ENCODE peak calls at places on chromosomes 12 and 14, in ten cellular contexts. J is A549, C is sigmoid colon, D is uterus, O is right atrium auricular region, T is body of pancreas, F is WTC11, V is AG04450, X is GM12865, N is Calu3. M is an unnamed sample.

GRCh38 chr12:2248901-2249381 is 196.2 kb downstream of the CACNA1C start:
- DNase-seq in J (no peak), C (no peak), D (no peak), O (no peak), T (no peak), F (no peak), V (no peak), X (peak; percentile 93), N (no peak), M (peak; percentile 57)

GRCh38 chr14:21436567-21437062 is 19.3 kb downstream of the CHD8 start:
- DNase-seq in J (no peak), C (no peak), D (no peak), O (no peak), T (no peak), F (no peak), V (no peak), X (no peak), N (no peak), M (no peak)

GRCh38 chr12:3168223-3168770 is 91.1 kb downstream of the TSPAN9 start:
- DNase-seq in J (no peak), C (no peak), D (no peak), O (no peak), T (no peak), F (no peak), V (no peak), X (no peak), N (no peak), M (no peak)

GRCh38 chr12:34406996-34407300 is 384.7 kb downstream of the ALG10 start:
- DNase-seq in J (no peak), C (peak; percentile 39), D (peak; percentile 0), O (no peak), T (peak; percentile 2), F (peak; percentile 5), V (no peak), X (no peak), N (no peak), M (peak; percentile 0)

GRCh38 chr12:124759841-124760508 is 103.7 kb downstream of the SCARB1 start:
- DNase-seq in J (peak; percentile 54), C (no peak), D (no peak), O (no peak), T (peak; percentile 47), F (no peak), V (no peak), X (no peak), N (peak; percentile 57), M (no peak)

GRCh38 chr12:130632582-130633174 is 83.4 kb downstream of the RIMBP2 start:
- DNase-seq in J (no peak), C (no peak), D (no peak), O (no peak), T (no peak), F (no peak), V (no peak), X (no peak), N (no peak), M (no peak)

GRCh38 chr12:48883305-48884171 is 17.9 kb upstream of the RND1 start:
- DNase-seq in J (peak; percentile 90), C (no peak), D (no peak), O (no peak), T (peak; percentile 48), F (peak; percentile 23), V (no peak), X (no peak), N (peak; percentile 21), M (no peak)

GRCh38 chr14:59214702-59215302 is 26.3 kb downstream of the DAAM1 start:
- DNase-seq in J (no peak), C (no peak), D (no peak), O (no peak), T (no peak), F (no peak), V (no peak), X (peak; percentile 43), N (no peak), M (peak; percentile 20)

GRCh38 chr12:109743076-109743910 is 29.7 kb downstream of the FAM222A start:
- DNase-seq in J (no peak), C (peak; percentile 55), D (no peak), O (no peak), T (peak; percentile 3), F (peak; percentile 9), V (no peak), X (no peak), N (no peak), M (no peak)

GRCh38 chr14:20614038-20614840 is 23.1 kb upstream of the RNASE12 start:
- DNase-seq in J (peak; percentile 85), C (no peak), D (no peak), O (no peak), T (no peak), F (peak; percentile 52), V (no peak), X (no peak), N (peak; percentile 15), M (no peak)

GRCh38 chr12:116276433-116277216 is 868 bp downstream of the MED13L start:
- DNase-seq in J (peak; percentile 72), C (peak; percentile 84), D (peak; percentile 72), O (peak; percentile 77), T (peak; percentile 79), F (peak; percentile 61), V (no peak), X (peak; percentile 72), N (peak; percentile 76), M (peak; percentile 62)
- TF ChIP-seq CTCF in J (no peak), C (no peak), D (peak; percentile 21), O (no peak), T (no peak), F (no peak), V (peak; percentile 29), X (no peak), N (no peak), M (no peak)

GRCh38 chr12:12353807-12354206 is 3.1 kb upstream of the BORCS5 start:
- DNase-seq in J (no peak), C (no peak), D (peak; percentile 28), O (no peak), T (no peak), F (no peak), V (no peak), X (no peak), N (no peak), M (no peak)

GRCh38 chr12:12353276-12353675 is 3.2 kb upstream of the MANSC1 start:
- DNase-seq in J (no peak), C (no peak), D (no peak), O (no peak), T (no peak), F (no peak), V (no peak), X (no peak), N (no peak), M (no peak)

GRCh38 chr12:12350868-12351463 is 924 bp upstream of the MANSC1 start:
- DNase-seq in J (peak; percentile 66), C (no peak), D (no peak), O (no peak), T (no peak), F (no peak), V (no peak), X (no peak), N (peak; percentile 56), M (no peak)

DNA sequence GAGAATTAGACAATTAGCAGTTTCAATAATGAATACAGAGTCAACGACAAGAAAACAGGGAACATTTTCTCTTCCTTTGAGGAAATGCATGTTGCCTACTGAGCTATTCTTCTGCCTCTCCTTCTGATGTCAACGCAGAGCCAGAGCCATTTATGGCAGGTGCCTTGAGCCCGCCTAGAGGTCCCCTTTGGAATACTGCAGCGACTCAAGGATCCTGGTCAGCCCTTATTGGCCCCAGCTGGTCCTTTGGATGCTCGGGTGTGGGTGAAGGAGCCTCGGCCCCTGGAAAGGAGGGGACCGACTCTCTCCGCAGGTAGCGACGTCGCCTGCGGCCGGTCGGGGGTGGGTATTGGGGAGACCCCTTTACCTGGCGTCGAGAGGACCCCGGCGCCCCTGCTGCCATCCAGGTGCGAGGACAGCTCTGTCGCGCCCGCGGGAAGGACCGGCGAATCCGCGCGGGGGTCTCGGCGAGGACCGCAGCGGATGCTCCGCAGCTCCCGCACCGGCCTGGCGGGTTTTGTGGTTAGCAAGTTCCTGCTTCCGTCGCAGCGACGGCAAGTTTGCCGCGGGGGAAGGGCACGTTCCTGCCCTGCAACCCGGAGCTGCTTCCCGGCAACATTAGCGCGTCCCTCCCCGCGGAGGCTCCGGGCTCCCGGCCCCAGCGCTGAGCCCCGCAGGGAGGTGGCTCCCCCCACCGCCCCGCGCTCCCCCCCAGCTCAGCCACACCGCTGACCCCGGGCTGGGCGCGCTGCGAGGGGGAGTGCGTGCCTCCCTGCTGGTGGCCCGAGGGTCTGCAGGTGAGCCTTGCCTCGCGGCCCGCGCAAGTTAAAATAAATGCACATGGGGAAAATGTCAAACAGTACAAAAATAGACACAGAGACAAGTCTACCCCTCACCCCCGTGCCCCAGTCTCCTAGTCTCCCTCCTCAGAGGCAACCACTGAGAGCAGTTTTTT is at the start of gene MANSC1:
- DNase-seq in J (peak; percentile 58), C (peak; percentile 87), D (peak; percentile 64), O (peak; percentile 61), T (peak; percentile 84), F (peak; percentile 71), V (no peak), X (peak; percentile 42), N (peak; percentile 73), M (peak; percentile 39)
- TF ChIP-seq CTCF in J (no peak), C (peak; percentile 25), D (no peak), O (peak; percentile 53), T (peak; percentile 58), F (peak; percentile 25), V (peak; percentile 35), X (peak; percentile 38), N (peak; percentile 21), M (no peak)

DNA sequence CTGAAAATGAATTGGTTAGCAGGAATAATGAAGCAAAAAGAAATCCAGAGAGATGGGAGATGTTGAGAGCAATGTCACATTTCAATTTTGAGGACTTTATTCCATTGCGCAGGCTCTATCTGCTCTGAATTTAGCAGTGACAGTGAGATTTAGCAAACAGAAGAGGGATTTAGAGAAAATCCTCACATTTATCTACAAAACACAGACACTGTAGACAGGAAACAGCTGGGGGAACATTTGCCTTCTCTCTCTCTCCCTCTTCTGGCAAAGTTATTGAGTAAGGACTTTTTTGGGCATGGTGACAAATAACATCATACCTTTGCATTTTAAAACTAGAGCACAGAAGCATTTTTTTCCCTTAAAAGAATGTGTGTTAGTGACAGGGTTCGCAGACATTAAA is at the start of gene IGF1:
- DNase-seq in J (no peak), C (no peak), D (no peak), O (no peak), T (no peak), F (no peak), V (no peak), X (no peak), N (no peak), M (no peak)
- TF ChIP-seq CTCF in J (no peak), C (no peak), D (peak; percentile 11), O (peak; percentile 41), T (no peak), F (no peak), V (peak; percentile 36), X (no peak), N (no peak), M (peak; percentile 22)

DNA sequence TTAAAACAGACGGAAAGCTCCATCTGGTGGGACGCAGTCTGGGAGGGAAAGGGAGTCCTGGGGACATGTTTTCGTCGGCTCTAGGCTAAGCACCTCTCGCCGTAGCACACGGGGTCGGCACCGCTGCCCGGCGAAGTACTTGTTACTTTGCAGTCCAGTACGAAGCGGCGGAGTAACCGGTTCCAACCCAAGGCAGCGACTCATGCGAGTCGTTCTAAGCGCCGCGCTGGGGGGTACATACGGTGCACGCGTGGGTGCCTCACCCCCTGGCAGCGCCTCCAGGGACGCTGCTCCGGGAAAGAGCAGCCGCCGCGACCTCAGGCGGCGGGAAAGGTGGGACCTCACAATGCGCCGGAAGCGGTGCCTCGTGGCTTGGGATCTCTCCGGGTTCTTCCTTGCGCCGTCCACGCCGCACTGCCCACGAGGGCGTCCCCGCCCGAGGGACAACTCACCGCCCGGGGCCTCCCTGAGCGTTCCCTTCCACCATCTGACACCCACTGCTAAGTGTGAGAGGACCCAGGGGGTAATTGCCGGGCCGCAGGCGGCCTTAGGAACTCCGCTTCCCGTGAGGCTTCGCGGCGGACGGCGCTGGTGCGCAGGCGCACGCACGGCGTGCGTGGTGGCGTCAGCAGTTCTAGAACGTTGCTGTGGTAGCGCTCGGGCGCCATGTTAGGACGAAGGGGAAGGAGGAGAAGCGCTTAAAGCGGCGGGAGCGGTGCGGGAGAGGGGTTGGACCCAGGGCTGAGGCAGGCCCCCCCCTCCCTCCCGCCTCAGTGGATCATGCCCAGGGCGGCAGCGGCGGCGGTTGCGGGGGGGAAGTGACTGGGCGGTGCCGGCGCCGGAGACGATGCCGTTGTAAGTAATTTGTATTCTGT is at the start of gene PAPOLA:
- DNase-seq in J (peak; percentile 97), C (peak; percentile 96), D (peak; percentile 95), O (peak; percentile 93), T (peak; percentile 96), F (peak; percentile 93), V (peak; percentile 84), X (peak; percentile 98), N (peak; percentile 94), M (peak; percentile 95)
- TF ChIP-seq CTCF in J (no peak), C (no peak), D (peak; percentile 20), O (peak; percentile 50), T (peak; percentile 35), F (no peak), V (no peak), X (no peak), N (no peak), M (no peak)